ENCODE peak calls at places on chromosomes 11 and 22, in six cellular contexts. I is transverse colon, S is pancreas, Y is hepatocyte, F is upper lobe of left lung, B is body of pancreas. P is an unnamed sample.

GRCh38 chr11:35352107-35352888 is 67.1 kb downstream of the SLC1A2 start:
- DNase-seq in I (no peak), S (no peak), Y (no peak), F (no peak), B (no peak), P (peak)

GRCh38 chr11:134587345-134587744 is 175.3 kb upstream of the B3GAT1 start:
- DNase-seq in I (no peak), S (no peak), Y (no peak), F (no peak), B (no peak), P (no peak)

GRCh38 chr22:47197735-47198500 is 435.5 kb downstream of the TBC1D22A start:
- DNase-seq in I (no peak), S (no peak), Y (no peak), F (peak), B (no peak), P (no peak)

GRCh38 chr11:34624069-34624468 is 3.2 kb downstream of the EHF start:
- DNase-seq in I (peak), S (no peak), Y (no peak), F (peak), B (peak), P (no peak)

GRCh38 chr11:111435046-111435698 is 56.1 kb upstream of the POU2AF1 start:
- DNase-seq in I (no peak), S (no peak), Y (no peak), F (no peak), B (no peak), P (no peak)

GRCh38 chr11:32466279-32466915 is 31.1 kb upstream of the WT1 start:
- DNase-seq in I (no peak), S (no peak), Y (peak), F (no peak), B (no peak), P (no peak)

GRCh38 chr11:122709042-122709760 is 53.7 kb downstream of the UBASH3B start:
- DNase-seq in I (no peak), S (no peak), Y (no peak), F (no peak), B (no peak), P (no peak)

GRCh38 chr22:31874821-31875220 is 69.5 kb upstream of the YWHAH start:
- DNase-seq in I (no peak), S (no peak), Y (no peak), F (no peak), B (no peak), P (no peak)

GRCh38 chr11:104529213-104529612 is 365.3 kb upstream of the PDGFD start:
- DNase-seq in I (no peak), S (no peak), Y (no peak), F (no peak), B (no peak), P (no peak)

GRCh38 chr11:47186076-47186936 is at the start of gene PACSIN3:
- DNase-seq in I (peak), S (peak), Y (peak), F (peak), B (peak), P (peak)

GRCh38 chr22:49849161-49850020 is 4.3 kb upstream of the ZBED4 start:
- DNase-seq in I (no peak), S (peak), Y (no peak), F (peak), B (no peak), P (no peak)

GRCh38 chr22:44193537-44193896 is 12.8 kb downstream of the PARVG start:
- DNase-seq in I (no peak), S (no peak), Y (no peak), F (no peak), B (no peak), P (no peak)

GRCh38 chr11:789951-790350 is at the start of gene CEND1:
- DNase-seq in I (no peak), S (peak), Y (no peak), F (peak), B (no peak), P (no peak)

DNA sequence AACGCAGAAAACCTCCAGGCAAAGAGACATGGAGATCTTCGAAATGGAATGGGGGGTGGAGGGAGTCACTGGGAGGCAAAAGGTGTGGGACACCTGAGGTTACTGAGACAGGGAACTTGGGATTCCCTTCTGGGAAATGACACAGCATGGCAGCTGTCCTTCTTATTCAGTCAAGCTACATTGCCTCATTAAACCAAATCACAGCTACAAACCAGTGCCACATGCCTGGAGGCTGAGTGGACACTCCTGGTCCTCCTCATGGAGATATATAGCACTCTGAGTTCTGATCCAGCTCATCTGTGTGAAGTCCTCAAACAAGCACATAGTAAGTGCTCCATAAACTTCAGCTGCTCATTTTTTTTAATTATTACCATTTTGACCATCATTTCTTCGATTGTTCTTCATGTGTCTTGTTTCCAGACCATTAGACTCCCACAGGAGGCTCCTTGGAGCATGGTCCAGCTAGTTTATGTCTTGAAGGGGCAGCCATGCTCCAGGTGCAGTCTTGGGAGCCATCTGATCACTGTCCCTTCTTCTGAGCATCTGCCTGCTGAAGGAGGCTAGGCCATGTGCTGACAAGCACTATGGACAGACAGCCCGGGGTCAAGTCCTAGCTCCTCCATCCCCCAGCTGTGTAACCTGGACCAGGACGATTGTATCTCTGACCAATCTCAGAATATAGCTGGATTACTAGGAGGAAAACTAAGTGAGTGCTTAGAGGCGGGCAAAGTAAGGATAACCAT is 9.7 kb upstream of the FXYD2 start:
- DNase-seq in I (peak), S (no peak), Y (no peak), F (no peak), B (no peak), P (no peak)
- H3K27ac ChIP-seq in I (peak), S (peak), Y (peak), F (no peak), B (peak), P (no peak)

GRCh38 chr22:45978275-45978713 is 1.3 kb upstream of the WNT7B start:
- DNase-seq in I (no peak), S (no peak), Y (no peak), F (no peak), B (no peak), P (no peak)
- H3K4me3 ChIP-seq in I (no peak), S (peak), Y (no peak), F (peak), B (no peak), P (peak)

DNA sequence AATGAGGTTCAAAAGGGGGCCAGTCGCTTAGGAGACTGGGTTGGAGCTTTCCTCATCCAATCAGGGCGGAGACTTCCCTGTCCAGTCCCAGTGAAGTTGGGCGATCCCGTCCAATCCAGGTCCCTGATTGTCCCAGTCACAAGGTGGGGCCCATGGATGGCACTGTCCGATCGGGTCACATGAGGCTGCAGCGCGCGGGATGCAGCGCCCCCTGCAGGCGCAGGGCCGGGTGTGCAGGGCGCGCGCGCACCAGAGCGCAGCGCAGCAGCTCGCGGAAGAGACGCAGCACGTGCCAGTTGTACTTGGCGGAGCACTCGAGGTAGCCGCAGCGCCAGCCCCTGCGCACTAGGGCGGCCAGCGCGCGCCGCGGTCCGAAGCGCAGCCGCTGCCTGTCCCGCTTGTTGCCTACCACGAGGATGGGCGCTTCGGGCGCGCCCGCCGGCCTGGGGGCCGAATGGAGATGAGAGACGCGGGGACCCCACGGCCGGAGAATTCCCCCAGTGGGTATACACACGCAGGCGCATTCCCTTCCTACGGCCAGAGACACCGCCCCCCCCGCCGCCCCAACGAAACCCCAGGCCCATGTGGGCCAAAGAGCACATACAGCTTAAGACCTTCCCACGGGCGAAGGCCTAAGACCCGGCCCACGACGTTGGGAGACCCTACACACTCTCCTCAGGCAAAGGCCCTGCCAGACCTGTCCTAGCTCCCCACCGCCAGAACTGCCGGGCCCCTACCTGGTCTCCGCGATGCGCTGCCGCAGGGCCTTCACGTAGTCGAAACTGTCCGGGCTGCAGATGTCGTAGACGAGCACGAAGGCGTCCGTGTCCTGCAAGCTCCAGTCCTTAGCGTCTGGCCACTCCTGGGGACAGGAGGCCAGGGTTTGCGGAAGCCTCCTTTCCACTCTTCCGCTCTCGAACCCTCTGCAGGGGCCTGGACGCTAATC is 2.1 kb downstream of the RASL10A start:
- DNase-seq in I (peak), S (peak), Y (no peak), F (peak), B (peak), P (no peak)
- TF ChIP-seq CTCF in I (peak), S (peak), Y (peak), F (peak), B (peak), P (peak)

DNA sequence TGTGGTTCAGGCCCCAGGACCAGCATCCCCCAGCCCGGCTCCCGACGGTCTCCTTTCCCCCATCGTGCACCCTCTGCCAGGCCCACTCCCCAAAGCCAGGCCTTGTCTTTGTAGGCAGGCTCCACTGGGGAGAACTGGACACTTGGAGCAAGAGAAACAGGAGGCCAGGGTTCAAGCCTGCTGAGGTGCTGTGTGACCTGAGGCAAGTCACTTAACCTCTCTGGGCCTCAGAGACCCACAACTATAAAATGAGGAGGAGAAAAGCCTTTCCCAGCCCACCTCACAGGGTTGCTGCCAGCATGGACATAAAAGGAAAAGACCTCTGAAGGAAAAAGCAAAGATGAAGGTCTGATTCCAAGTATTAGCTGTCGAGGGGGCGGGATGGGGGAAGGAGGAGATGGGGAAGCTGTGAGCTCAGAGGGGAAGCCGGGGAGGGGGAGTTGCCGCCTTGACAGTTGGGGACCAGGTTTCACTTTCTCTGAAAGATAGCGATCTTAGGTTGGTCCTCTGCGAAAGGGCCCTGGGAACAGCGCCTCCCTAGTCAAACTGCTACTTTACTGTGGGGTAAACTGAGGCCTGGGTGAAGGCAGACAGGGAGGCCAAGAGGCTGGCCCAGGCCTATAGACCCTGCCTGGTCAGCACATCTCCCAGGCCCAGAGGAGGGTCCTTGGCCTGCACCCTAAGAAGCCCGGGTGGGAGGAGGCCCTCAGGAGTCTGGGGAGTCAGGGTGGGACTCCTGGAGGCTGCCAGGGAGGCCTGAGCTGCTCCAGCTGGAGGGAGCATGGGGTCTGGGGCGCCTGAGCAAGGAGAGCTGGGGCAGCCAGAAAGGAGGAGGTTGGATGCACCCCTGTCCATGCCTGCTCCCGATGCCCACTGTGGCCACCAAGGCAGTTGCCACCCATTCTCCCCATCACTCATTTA is 991 bp upstream of the OSM start:
- DNase-seq in I (no peak), S (peak), Y (no peak), F (no peak), B (no peak), P (no peak)
- H3K27ac ChIP-seq in I (peak), S (no peak), Y (no peak), F (peak), B (no peak), P (peak)

GRCh38 chr11:27357250-27357649 is 5.8 kb downstream of the CCDC34 start:
- DNase-seq in I (peak), S (no peak), Y (no peak), F (no peak), B (peak), P (no peak)
- H3K4me3 ChIP-seq in I (no peak), S (no peak), Y (no peak), F (no peak), B (no peak), P (no peak)

DNA sequence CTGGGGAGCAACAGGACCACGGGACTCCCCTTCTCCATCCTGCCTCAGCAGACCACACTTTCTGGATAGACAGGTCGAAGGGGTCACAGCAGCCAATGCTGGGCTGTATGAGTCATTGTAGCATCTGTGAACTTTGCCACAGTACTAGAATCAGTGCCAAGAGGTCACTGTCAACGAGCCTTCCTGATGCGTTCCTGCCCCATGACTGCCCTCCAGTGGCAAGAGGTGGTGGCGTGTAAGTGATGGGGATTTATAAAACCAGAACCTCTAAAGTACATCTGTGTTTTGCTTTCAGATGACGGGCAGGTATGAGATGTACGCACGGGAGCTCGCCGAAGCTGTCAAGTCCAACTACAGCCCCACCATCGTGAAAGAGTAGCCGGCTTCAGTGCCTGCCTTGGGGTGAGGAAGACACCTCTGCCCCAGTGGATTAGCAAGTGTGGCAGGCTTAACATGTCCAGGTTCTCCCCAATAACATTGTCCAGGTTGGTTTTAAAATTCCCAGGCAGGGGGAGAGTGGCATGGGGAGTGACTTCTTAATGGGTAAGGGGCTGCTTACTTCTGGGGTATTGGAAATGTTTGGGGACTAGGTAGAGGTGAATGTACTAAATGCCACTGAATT is 29.4 kb downstream of the GUCD1 start:
- DNase-seq in I (peak), S (no peak), Y (peak), F (no peak), B (peak), P (peak)
- TF ChIP-seq CTCF in I (peak), S (peak), Y (peak), F (peak), B (peak), P (peak)

GRCh38 chr22:39177791-39178190 is 25.3 kb upstream of the CBX7 start:
- DNase-seq in I (no peak), S (no peak), Y (no peak), F (no peak), B (no peak), P (peak)

GRCh38 chr22:39179841-39180335 is 27.4 kb upstream of the CBX7 start:
- DNase-seq in I (no peak), S (no peak), Y (no peak), F (no peak), B (no peak), P (no peak)

GRCh38 chr22:39178206-39179111 is 26.0 kb upstream of the CBX7 start:
- DNase-seq in I (no peak), S (no peak), Y (no peak), F (no peak), B (no peak), P (no peak)

GRCh38 chr22:39180566-39180965 is 28.1 kb upstream of the CBX7 start:
- DNase-seq in I (no peak), S (no peak), Y (no peak), F (no peak), B (no peak), P (no peak)

DNA sequence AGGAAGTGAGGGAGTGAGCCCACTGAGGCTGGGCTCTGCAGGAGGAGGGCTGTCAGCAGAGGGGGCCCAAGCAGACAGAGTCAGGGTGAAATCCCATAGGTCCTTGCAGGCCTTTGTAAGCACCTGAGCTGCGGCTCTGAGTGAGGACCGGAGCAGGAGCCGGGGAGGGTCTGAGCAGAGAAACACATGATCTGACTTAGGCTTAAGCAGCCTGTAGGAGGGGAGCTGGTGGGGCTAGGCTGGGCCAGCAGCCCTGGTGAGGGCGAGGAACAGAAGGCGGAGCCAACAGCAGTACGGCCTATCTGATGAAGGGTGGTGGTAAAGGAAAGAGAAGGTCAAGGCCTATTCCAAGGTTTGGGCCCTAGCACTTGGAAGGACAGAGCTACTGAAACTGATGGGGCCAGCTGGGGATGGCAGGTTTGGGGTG is 26.9 kb upstream of the CBX7 start:
- DNase-seq in I (no peak), S (no peak), Y (no peak), F (no peak), B (no peak), P (no peak)
- H3K27ac ChIP-seq in I (no peak), S (no peak), Y (no peak), F (peak), B (no peak), P (peak)

DNA sequence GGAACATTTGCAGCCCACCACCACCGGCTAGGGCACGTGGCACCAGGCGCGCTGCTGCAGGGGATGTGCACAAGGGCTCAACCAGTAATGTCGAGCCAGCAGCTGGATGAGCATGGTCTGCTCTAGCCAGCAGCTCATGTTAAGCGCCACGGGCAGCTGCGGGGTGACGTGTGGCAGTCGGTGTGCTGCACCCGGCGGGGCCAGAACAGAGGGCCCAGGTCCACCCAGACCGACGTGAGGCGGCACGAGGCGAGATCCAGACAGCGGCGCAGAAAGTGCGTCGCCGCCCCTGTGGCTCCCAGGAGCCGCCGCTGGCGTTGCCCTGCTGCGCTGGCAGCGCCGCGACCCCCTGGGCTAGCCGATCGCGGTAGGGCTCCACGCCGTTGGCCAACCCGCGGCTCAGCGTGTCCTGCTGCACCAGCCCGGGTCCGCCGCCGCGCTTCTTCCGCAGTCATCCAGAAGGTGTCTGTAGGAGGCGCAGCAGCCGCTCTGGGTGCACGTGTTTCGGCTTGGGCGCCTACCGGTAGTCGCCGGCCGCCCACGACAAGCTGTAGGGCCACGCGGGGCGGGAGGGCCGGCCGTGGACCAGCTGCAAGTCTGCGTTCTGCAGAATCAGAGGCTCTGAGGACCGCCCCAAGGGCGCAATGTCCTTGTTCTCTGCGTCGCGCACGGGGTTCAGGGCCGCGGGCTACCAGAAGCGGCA is 4.6 kb upstream of the GALR3 start:
- DNase-seq in I (peak), S (peak), Y (peak), F (peak), B (peak), P (peak)
- H3K4me3 ChIP-seq in I (peak), S (peak), Y (peak), F (peak), B (no peak), P (peak)

P was measured in left ventricle myocardium inferior.